ENCODE peak calls at places on chromosomes 11 and 22, in nine cellular contexts. G is IMR-90; V is Karpas-422; S is astrocyte of the hippocampus; R is A549; H is stimulated activated CD4-positive, alpha-beta T cell treated with anti-CD3 and anti-CD28 coated beads, Interleukin-1b, Interleukin-23, amount 100 ng/mL, for 4 hours; L is heart right ventricle; Q is AG10803; E is activated CD4-positive, alpha-beta T cell treated with anti-CD3 and anti-CD28 coated beads for 24 hours. D is an unnamed sample.

GRCh38 chr22:38745676-38746460 is 9.9 kb downstream of the SUN2 start:
- DNase-seq in E (no peak), Q (no peak), R (no peak), S (no peak), G (no peak), L (no peak), V (no peak), H (no peak), D (no peak)

GRCh38 chr22:33035276-33035863 is 22.8 kb downstream of the SYN3 start:
- DNase-seq in V (no peak), Q (no peak), G (no peak), E (no peak), H (no peak), L (no peak), R (no peak), S (no peak), D (no peak)

GRCh38 chr11:29318134-29318845 is 698.5 kb downstream of the KCNA4 start:
- DNase-seq in S (peak), L (no peak), E (no peak), V (no peak), H (no peak), Q (peak), G (peak), R (no peak), D (no peak)

GRCh38 chr11:123185326-123185725 is 9.7 kb downstream of the CLMP start:
- DNase-seq in G (no peak), S (no peak), L (no peak), Q (no peak), H (no peak), E (no peak), V (no peak), R (no peak), D (no peak)

GRCh38 chr11:81987829-81988472 is 745.7 kb downstream of the FAM181B start:
- DNase-seq in H (no peak), G (no peak), S (peak), R (no peak), V (no peak), L (no peak), Q (peak), E (no peak), D (no peak)

GRCh38 chr11:78812513-78813293 is 238.0 kb upstream of the NARS2 start:
- DNase-seq in R (no peak), G (peak), Q (no peak), S (no peak), E (no peak), H (no peak), V (peak), L (no peak), D (peak)

GRCh38 chr22:24105018-24105360 is 76.3 kb upstream of the SUSD2 start:
- DNase-seq in V (no peak), R (no peak), H (no peak), E (no peak), L (no peak), G (peak), Q (peak), S (peak), D (peak)

GRCh38 chr11:72548481-72548880 is 114.2 kb upstream of the CLPB start:
- DNase-seq in L (no peak), E (no peak), G (no peak), V (no peak), H (no peak), S (no peak), Q (peak), R (no peak), D (no peak)

GRCh38 chr11:132111341-132111740 is 740.9 kb downstream of the NTM start:
- DNase-seq in Q (peak), R (no peak), V (no peak), S (no peak), H (no peak), E (no peak), G (peak), L (no peak), D (no peak)

GRCh38 chr11:129277216-129277838 is 85.2 kb upstream of the ARHGAP32 start:
- DNase-seq in G (peak), H (no peak), S (peak), L (no peak), V (no peak), E (no peak), Q (no peak), R (no peak), D (no peak)

GRCh38 chr22:17868771-17869170 is 94.5 kb upstream of the BID start:
- DNase-seq in G (no peak), Q (no peak), H (no peak), R (no peak), S (no peak), E (no peak), L (no peak), V (no peak), D (no peak)

GRCh38 chr11:111454561-111455192 is 57.5 kb downstream of the BTG4 start:
- DNase-seq in R (peak), L (peak), V (peak), H (peak), Q (peak), S (peak), G (peak), E (peak), D (peak)

GRCh38 chr22:24244144-24244787 is 616 bp downstream of the GGT5 start:
- DNase-seq in L (no peak), V (peak), S (no peak), R (no peak), H (no peak), G (peak), E (no peak), Q (peak), D (peak)

GRCh38 chr11:69912911-69913451 is 93.8 kb upstream of the FGF3 start:
- DNase-seq in Q (no peak), H (no peak), R (no peak), E (no peak), S (peak), G (peak), V (peak), L (no peak), D (no peak)

GRCh38 chr22:44139773-44140172 is 41.0 kb upstream of the PARVG start:
- DNase-seq in G (no peak), Q (no peak), E (no peak), S (no peak), R (no peak), L (no peak), H (no peak), V (no peak), D (no peak)

GRCh38 chr11:58625826-58626460 is 3.5 kb downstream of the CNTF start:
- DNase-seq in V (no peak), R (no peak), G (peak), S (peak), Q (peak), L (no peak), E (no peak), H (no peak), D (no peak)

GRCh38 chr11:16099501-16099900 is 256.8 kb downstream of the SOX6 start:
- DNase-seq in V (no peak), L (no peak), H (no peak), Q (no peak), G (no peak), S (no peak), E (no peak), R (no peak), D (no peak)

GRCh38 chr11:97972731-97973130 is 1048.0 kb upstream of the CNTN5 start:
- DNase-seq in Q (no peak), L (no peak), R (no peak), H (no peak), S (no peak), E (no peak), V (no peak), G (no peak), D (no peak)

GRCh38 chr11:6443269-6444003 is 2.6 kb upstream of the HPX start:
- DNase-seq in H (peak), E (peak), V (peak), R (peak), S (peak), L (peak), Q (peak), G (peak), D (peak)

GRCh38 chr11:72841397-72841796 is 27.2 kb downstream of the ATG16L2 start:
- DNase-seq in Q (no peak), S (no peak), H (no peak), V (no peak), E (no peak), G (no peak), L (no peak), R (no peak), D (no peak)

GRCh38 chr11:72932132-72932570 is 117.9 kb downstream of the ATG16L2 start:
- DNase-seq in L (no peak), G (peak), E (no peak), S (peak), V (no peak), Q (peak), H (no peak), R (no peak), D (no peak)

GRCh38 chr11:83257638-83258229 is 28.4 kb downstream of the CCDC90B start:
- DNase-seq in E (no peak), R (no peak), G (peak), V (no peak), L (no peak), Q (peak), H (no peak), S (peak), D (no peak)

GRCh38 chr11:43944761-43945311 is 2.4 kb downstream of the C11orf96 start:
- DNase-seq in G (peak), S (peak), H (peak), E (peak), R (peak), L (peak), Q (no peak), V (peak), D (peak)

GRCh38 chr11:67438121-67438902 is 830 bp upstream of the PTPRCAP start:
- DNase-seq in L (no peak), G (no peak), S (no peak), E (peak), V (peak), Q (no peak), R (no peak), H (peak), D (no peak)

D was measured in NCI-H524.